ENCODE peak calls at places on chromosomes 16 and 17, in six cellular contexts. V is A549, P is testis, A is adrenal gland, M is tibial nerve, D is spleen. T is an unnamed sample.

GRCh38 chr16:68696514-68696913 is 40.6 kb upstream of the CDH1 start:
- DNase-seq in V (no peak), P (no peak), A (no peak), M (no peak), D (no peak), T (no peak)

GRCh38 chr16:74743668-74744299 is 30.8 kb downstream of the FA2H start:
- DNase-seq in V (peak), P (peak), A (peak), M (peak), D (peak), T (peak)

GRCh38 chr17:38578229-38578628 is 27.5 kb downstream of the SRCIN1 start:
- DNase-seq in V (no peak), P (no peak), A (no peak), M (no peak), D (no peak), T (no peak)

GRCh38 chr16:72829846-72830620 is 217.9 kb downstream of the ZFHX3 start:
- DNase-seq in V (no peak), P (no peak), A (no peak), M (no peak), D (no peak), T (no peak)

GRCh38 chr17:76640550-76641380 is 2.8 kb downstream of the ST6GALNAC1 start:
- DNase-seq in V (no peak), P (peak), A (peak), M (no peak), D (no peak), T (no peak)

GRCh38 chr16:86048221-86048620 is 149.3 kb downstream of the IRF8 start:
- DNase-seq in V (no peak), P (no peak), A (no peak), M (no peak), D (peak), T (no peak)

GRCh38 chr17:79695293-79696158 is 35.2 kb upstream of the ENPP7 start:
- DNase-seq in V (no peak), P (peak), A (no peak), M (no peak), D (no peak), T (peak)

GRCh38 chr16:4028144-4028543 is 88.1 kb downstream of the ADCY9 start:
- DNase-seq in V (no peak), P (no peak), A (no peak), M (no peak), D (no peak), T (no peak)

DNA sequence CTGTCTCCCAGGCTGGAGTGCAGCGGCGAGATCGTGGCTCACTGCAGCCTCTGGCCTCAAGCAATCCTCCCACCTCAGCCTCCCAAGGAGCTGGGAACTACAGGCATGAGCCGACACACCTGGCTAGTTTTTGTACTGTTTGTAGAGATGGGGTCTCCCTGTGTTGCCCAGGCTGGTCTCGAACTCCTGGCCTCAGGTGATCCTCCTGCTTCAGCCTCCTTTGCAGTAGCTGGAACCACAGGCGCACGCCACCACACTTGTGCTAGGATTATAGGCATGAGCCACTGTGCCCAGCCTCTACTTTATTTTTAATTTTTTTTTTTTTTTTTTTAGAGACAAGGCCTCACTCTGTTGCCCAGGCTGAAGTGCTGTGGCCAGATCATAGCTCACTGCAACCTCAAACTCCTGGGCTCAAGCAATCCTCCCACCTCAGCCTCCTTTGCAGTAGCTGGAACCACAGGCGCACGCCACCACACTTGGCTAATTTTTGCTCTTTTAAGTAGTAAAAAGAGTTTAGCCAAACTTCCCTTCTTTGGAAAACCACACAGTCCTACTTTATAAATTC is 4.4 kb downstream of the NTAN1 start:
- DNase-seq in V (no peak), P (no peak), A (no peak), M (no peak), D (no peak), T (no peak)
- H3K4me3 ChIP-seq in V (no peak), P (no peak), A (no peak), M (no peak), D (no peak), T (no peak)

GRCh38 chr17:83107656-83108048 is 28.2 kb downstream of the METRNL start:
- DNase-seq in V (no peak), P (no peak), A (no peak), M (no peak), D (no peak), T (no peak)
- H3K27ac ChIP-seq in V (peak), P (no peak), A (no peak), M (peak), D (no peak), T (no peak)

GRCh38 chr17:47850692-47851573 is at the start of gene SP6:
- DNase-seq in V (peak), P (peak), A (peak), M (no peak), D (peak), T (peak)
- TF ChIP-seq POLR2A in V (peak), P (no peak), A (no peak), M (no peak), D (no peak), T (peak)

DNA sequence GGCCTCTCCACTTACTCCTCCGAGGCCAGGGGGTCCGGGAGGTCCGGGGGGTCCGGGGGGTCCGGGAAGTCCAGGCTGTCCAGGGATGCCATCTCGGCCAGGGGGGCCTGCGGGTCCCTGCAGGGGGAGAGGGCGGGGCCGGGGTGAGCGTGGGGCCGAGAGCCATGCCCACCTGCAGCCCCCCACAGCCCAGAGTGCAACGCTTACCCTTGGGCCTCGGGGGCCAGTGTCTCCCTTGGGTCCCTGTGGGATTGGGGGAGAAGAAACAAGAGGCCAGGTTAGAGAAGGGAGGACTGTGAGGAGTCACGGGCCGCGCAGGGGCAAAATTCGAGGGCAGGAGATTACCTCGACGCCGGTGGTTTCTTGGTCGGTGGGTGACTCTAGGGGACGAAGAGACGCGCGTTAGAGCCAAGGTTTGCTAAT is 2.2 kb downstream of the COL1A1 start:
- DNase-seq in V (no peak), P (no peak), A (no peak), M (no peak), D (peak), T (no peak)
- H3K4me3 ChIP-seq in V (peak), P (peak), A (no peak), M (peak), D (peak), T (peak)

GRCh38 chr17:82029990-82030469 is 1.4 kb upstream of the RAC3 start:
- DNase-seq in V (no peak), P (no peak), A (no peak), M (no peak), D (peak), T (no peak)
- H3K27ac ChIP-seq in V (peak), P (no peak), A (no peak), M (no peak), D (no peak), T (peak)

T was measured in thyroid gland.